ENCODE peak calls at places on chromosomes 3 and 15, in five cellular contexts. T, F, L, E and A are unnamed samples.

GRCh38 chr3:20186600-20187004 is 596 bp upstream of the SGO1 start:
- DNase-seq in L (no peak), T (peak; percentile 7), F (peak; percentile 15), E (no peak), A (no peak)

GRCh38 chr3:134145183-134145582 is 105.5 kb downstream of the RYK start:
- DNase-seq in E (no peak), L (no peak), F (no peak), T (no peak), A (no peak)

GRCh38 chr15:71891026-71891425 is 80.7 kb downstream of the NR2E3 start:
- DNase-seq in F (no peak), E (no peak), L (no peak), T (no peak), A (no peak)

GRCh38 chr3:182979719-182980191 is 583 bp downstream of the DCUN1D1 start:
- DNase-seq in E (peak; percentile 12), F (peak; percentile 35), T (peak; percentile 6), L (no peak), A (peak; percentile 60)

GRCh38 chr3:170520996-170521395 is 64.9 kb downstream of the SLC7A14 start:
- DNase-seq in E (no peak), F (peak; percentile 66), T (no peak), L (no peak), A (no peak)

GRCh38 chr15:66145242-66146182 is 108.0 kb downstream of the MEGF11 start:
- DNase-seq in T (no peak), E (no peak), L (no peak), F (no peak), A (no peak)

GRCh38 chr3:134216851-134217250 is 33.8 kb downstream of the RYK start:
- DNase-seq in T (no peak), L (no peak), F (no peak), E (no peak), A (no peak)

GRCh38 chr3:64908292-64908691 is 220.5 kb upstream of the ADAMTS9 start:
- DNase-seq in T (no peak), E (no peak), F (no peak), L (no peak), A (no peak)

GRCh38 chr15:80934761-80935221 is 54.8 kb downstream of the MESD start:
- DNase-seq in L (no peak), T (no peak), E (no peak), F (no peak), A (no peak)

GRCh38 chr3:116394365-116394764 is 50.9 kb downstream of the LSAMP start:
- DNase-seq in T (no peak), E (no peak), F (no peak), L (no peak), A (no peak)

GRCh38 chr3:99342374-99342773 is 296.0 kb upstream of the COL8A1 start:
- DNase-seq in L (no peak), T (no peak), E (no peak), F (no peak), A (no peak)

GRCh38 chr3:41464401-41464800 is 265.1 kb downstream of the CTNNB1 start:
- DNase-seq in F (no peak), L (no peak), E (no peak), T (no peak), A (no peak)

GRCh38 chr3:71726106-71726505 is 904 bp upstream of the EIF4E3 start:
- DNase-seq in E (no peak), F (no peak), T (no peak), L (no peak), A (no peak)

GRCh38 chr3:53715815-53716483 is 130.3 kb downstream of the CHDH start:
- DNase-seq in T (no peak), E (no peak), F (no peak), L (no peak), A (no peak)

GRCh38 chr15:63238796-63239195 is 38.6 kb upstream of the APH1B start:
- DNase-seq in L (peak; percentile 50), T (no peak), F (no peak), E (no peak), A (no peak)

GRCh38 chr15:79221696-79222095 is 60.8 kb upstream of the ANKRD34C start:
- DNase-seq in F (no peak), T (no peak), E (no peak), L (no peak), A (no peak)

GRCh38 chr3:45057557-45057956 is 31.5 kb downstream of the CLEC3B start:
- DNase-seq in L (no peak), F (no peak), T (no peak), E (no peak), A (no peak)

GRCh38 chr15:77107531-77108355 is 36.8 kb upstream of the TSPAN3 start:
- DNase-seq in E (peak; percentile 41), T (peak; percentile 60), L (no peak), F (peak; percentile 49), A (peak; percentile 79)

GRCh38 chr3:180183346-180183745 is 146.6 kb upstream of the PEX5L start:
- DNase-seq in L (no peak), E (no peak), T (no peak), F (no peak), A (no peak)

GRCh38 chr3:98962189-98962930 is 60.9 kb upstream of the DCBLD2 start:
- DNase-seq in E (peak; percentile 52), F (no peak), T (peak; percentile 81), L (no peak), A (no peak)

GRCh38 chr15:48313216-48313615 is 18.0 kb upstream of the DUT start:
- DNase-seq in F (no peak), E (no peak), T (no peak), L (no peak), A (no peak)

GRCh38 chr3:126135398-126136076 is 44.8 kb downstream of the ALDH1L1 start:
- DNase-seq in F (no peak), L (no peak), E (no peak), T (no peak), A (peak; percentile 7)

GRCh38 chr3:56361731-56362130 is 106.5 kb downstream of the ERC2 start:
- DNase-seq in T (no peak), F (no peak), E (no peak), L (no peak), A (no peak)

GRCh38 chr3:115855911-115856310 is 232.6 kb downstream of the GAP43 start:
- DNase-seq in T (no peak), L (no peak), F (no peak), E (no peak), A (no peak)

GRCh38 chr3:70606018-70606417 is 293.6 kb upstream of the MDFIC2 start:
- DNase-seq in L (no peak), T (no peak), E (no peak), F (no peak), A (no peak)

GRCh38 chr15:63192604-63193206 is 3.3 kb downstream of the RAB8B start:
- DNase-seq in T (no peak), L (no peak), E (no peak), F (no peak), A (no peak)

GRCh38 chr3:56980798-56981390 is 79.6 kb upstream of the SPATA12 start:
- DNase-seq in L (no peak), F (no peak), T (peak; percentile 35), E (no peak), A (no peak)

GRCh38 chr3:14806641-14807263 is 12.0 kb upstream of the FGD5 start:
- DNase-seq in L (no peak), E (no peak), T (no peak), F (no peak), A (no peak)

GRCh38 chr3:111751961-111752360 is 107.1 kb upstream of the PHLDB2 start:
- DNase-seq in L (no peak), F (no peak), E (no peak), T (no peak), A (no peak)

GRCh38 chr3:192005989-192006388 is 545.0 kb downstream of the PYDC2 start:
- DNase-seq in E (no peak), T (no peak), F (no peak), L (no peak), A (no peak)

DNA sequence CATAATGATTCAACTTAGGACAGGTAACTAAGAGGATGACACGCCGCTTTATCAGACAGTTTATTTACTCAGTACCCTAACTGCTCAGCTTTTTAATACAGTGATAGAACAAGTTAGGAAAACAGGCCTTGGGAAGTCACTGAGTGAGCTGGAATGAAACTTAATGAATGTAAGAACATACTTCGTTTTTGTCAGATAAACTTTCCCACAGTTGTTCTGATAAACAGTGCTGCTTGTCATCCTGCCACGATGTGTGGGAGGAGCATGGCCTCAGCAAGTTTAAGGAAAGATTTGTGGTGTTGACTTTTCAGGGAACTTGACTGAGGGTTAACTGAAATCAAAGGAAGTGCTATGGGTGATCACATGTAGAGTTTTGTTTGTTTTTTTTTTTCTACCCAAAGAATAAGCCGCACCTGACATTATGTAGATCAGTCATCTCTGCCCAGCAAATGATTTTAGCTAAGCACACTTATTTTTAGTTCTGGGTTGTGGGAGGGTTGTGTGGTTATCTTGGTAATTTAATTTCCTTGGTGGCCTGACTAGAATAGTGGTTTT is 5.6 kb upstream of the P2RY14 start:
- DNase-seq in T (no peak), E (peak; percentile 84), F (no peak), L (no peak), A (no peak)
- TF ChIP-seq ESRRA in T (no peak), E (no peak), F (no peak), L (no peak), A (no peak)

GRCh38 chr3:100634493-100635272 is 25.3 kb downstream of the ADGRG7 start:
- DNase-seq in F (peak; percentile 37), L (peak; percentile 31), E (peak; percentile 38), T (no peak), A (no peak)
- TF ChIP-seq ESRRA in F (no peak), L (no peak), E (no peak), T (no peak), A (no peak)

GRCh38 chr15:41895957-41896356 is 2.1 kb upstream of the SPTBN5 start:
- DNase-seq in L (no peak), T (no peak), E (no peak), F (no peak), A (no peak)

GRCh38 chr15:41895491-41895890 is 1.6 kb upstream of the SPTBN5 start:
- DNase-seq in L (no peak), T (no peak), E (no peak), F (no peak), A (no peak)

GRCh38 chr15:41894251-41894790 is 468 bp upstream of the SPTBN5 start:
- DNase-seq in T (no peak), F (no peak), E (no peak), L (no peak), A (no peak)

GRCh38 chr15:41893422-41894250 is at the start of gene SPTBN5:
- DNase-seq in E (peak; percentile 21), T (no peak), L (no peak), F (no peak), A (no peak)

DNA sequence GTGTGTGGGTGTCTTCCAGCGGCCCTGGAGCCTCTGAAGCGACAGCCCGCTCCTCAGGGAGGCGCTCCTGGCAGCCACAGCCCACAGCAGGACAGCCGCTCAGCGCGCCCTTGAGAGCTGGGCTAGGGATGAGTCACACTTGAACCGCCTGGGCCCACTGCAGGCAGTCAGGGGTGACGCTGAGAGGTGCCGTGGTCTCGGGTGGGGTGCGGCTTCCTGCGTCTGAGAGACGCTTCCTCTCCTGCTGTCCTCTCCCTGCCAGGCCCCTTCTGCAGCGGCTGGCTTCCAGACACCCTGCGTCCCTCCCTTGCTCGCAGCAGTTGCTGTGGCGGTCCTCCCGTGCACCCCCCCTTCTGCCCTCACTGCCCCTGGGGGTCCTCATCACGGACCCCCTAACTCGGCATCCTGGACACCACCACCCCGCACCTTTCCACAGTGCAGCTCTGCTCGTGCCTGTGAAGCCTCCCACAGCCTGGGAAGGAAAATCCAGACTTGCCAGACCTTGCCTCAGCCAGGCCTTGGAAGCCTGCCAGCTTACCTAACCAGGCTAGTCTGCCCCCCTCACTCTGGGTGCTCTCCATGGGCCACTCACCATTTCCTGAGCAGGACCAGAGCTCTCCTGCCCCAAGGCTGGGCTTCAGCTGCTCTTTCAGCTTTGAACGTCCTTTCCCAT is 1.1 kb upstream of the SPTBN5 start:
- DNase-seq in L (peak; percentile 54), F (peak; percentile 63), E (peak; percentile 35), T (no peak), A (no peak)
- TF ChIP-seq ESRRA in L (no peak), F (no peak), E (no peak), T (no peak), A (no peak)

GRCh38 chr3:188497021-188497420 is 343.1 kb downstream of the LPP start:
- DNase-seq in T (no peak), F (no peak), E (no peak), L (no peak), A (no peak)
- TF ChIP-seq ESRRA in T (no peak), F (no peak), E (no peak), L (no peak), A (no peak)